ENCODE peak calls at places on chromosomes 13 and 19, in six cellular contexts. V is CD4-positive, alpha-beta T cell; L is neural crest cell; Q is HFF-Myc; S is AG04450; E is mucosa of descending colon. X is an unnamed sample.

GRCh38 chr19:15379996-15380647 is 535 bp upstream of the AKAP8 start:
- DNase-seq in L (peak), E (peak), Q (no peak), S (no peak), V (no peak), X (no peak)

GRCh38 chr13:41383400-41383799 is 72.3 kb downstream of the NAA16 start:
- DNase-seq in E (no peak), L (no peak), Q (no peak), V (no peak), S (no peak), X (no peak)

GRCh38 chr13:110479215-110479545 is 82.3 kb downstream of the RAB20 start:
- DNase-seq in S (no peak), Q (no peak), E (no peak), V (no peak), L (no peak), X (no peak)

GRCh38 chr19:4029247-4029614 is 21.7 kb downstream of the PIAS4 start:
- DNase-seq in Q (no peak), V (no peak), E (no peak), L (no peak), S (no peak), X (no peak)

GRCh38 chr19:3801412-3802096 is 15.4 kb upstream of the MATK start:
- DNase-seq in L (no peak), S (no peak), V (peak), E (peak), Q (no peak), X (no peak)

GRCh38 chr13:27644302-27644701 is 22.6 kb downstream of the POLR1D start:
- DNase-seq in Q (peak), E (no peak), V (no peak), L (no peak), S (peak), X (no peak)

GRCh38 chr13:52652170-52652979 is at the start of gene SUGT1:
- DNase-seq in V (peak), S (peak), Q (peak), E (peak), L (peak), X (peak)

GRCh38 chr13:22285867-22286632 is 615.2 kb downstream of the FGF9 start:
- DNase-seq in Q (no peak), E (no peak), V (no peak), L (no peak), S (no peak), X (no peak)

GRCh38 chr19:39111593-39112199 is 13.9 kb upstream of the PAK4 start:
- DNase-seq in Q (no peak), E (peak), L (no peak), S (no peak), V (no peak), X (no peak)

GRCh38 chr13:92362717-92363116 is 863.9 kb upstream of the GPC6 start:
- DNase-seq in S (no peak), L (no peak), E (no peak), Q (no peak), V (no peak), X (no peak)

GRCh38 chr19:737591-738093 is 13.3 kb upstream of the MISP start:
- DNase-seq in L (peak), V (peak), S (no peak), E (peak), Q (no peak), X (no peak)

GRCh38 chr13:51158923-51159322 is 47.8 kb upstream of the C13orf42 start:
- DNase-seq in V (no peak), L (no peak), E (no peak), S (no peak), Q (no peak), X (no peak)

GRCh38 chr19:16368385-16369305 is 44.0 kb downstream of the KLF2 start:
- DNase-seq in V (peak), E (no peak), L (no peak), Q (no peak), S (no peak), X (no peak)

GRCh38 chr19:51491586-51491985 is 10.0 kb downstream of the SIGLEC12 start:
- DNase-seq in S (no peak), V (no peak), E (no peak), L (no peak), Q (no peak), X (no peak)

GRCh38 chr19:33281296-33281926 is 20.9 kb downstream of the CEBPA start:
- DNase-seq in S (no peak), V (no peak), L (no peak), Q (no peak), E (no peak), X (no peak)

GRCh38 chr19:39363909-39364457 is 21.8 kb downstream of the SAMD4B start:
- DNase-seq in L (no peak), S (no peak), V (no peak), Q (no peak), E (no peak), X (no peak)

GRCh38 chr19:51135004-51135403 is 7.1 kb upstream of the SIGLEC7 start:
- DNase-seq in E (no peak), V (no peak), Q (no peak), L (no peak), S (no peak), X (no peak)

GRCh38 chr19:798415-799075 is 1.3 kb downstream of the PTBP1 start:
- DNase-seq in S (no peak), V (no peak), E (peak), Q (no peak), L (no peak), X (no peak)

GRCh38 chr13:42720116-42720857 is 61.1 kb upstream of the FAM216B start:
- DNase-seq in V (no peak), L (no peak), S (peak), E (peak), Q (peak), X (peak)

GRCh38 chr13:99257291-99257690 is 888 bp downstream of the GPR18 start:
- DNase-seq in Q (no peak), V (no peak), L (no peak), E (no peak), S (no peak), X (no peak)

GRCh38 chr13:74132768-74133656 is 1.2 kb downstream of the KLF12 start:
- DNase-seq in V (peak), Q (no peak), E (peak), S (no peak), L (peak), X (no peak)

GRCh38 chr13:109687559-109688448 is 98.6 kb downstream of the IRS2 start:
- DNase-seq in E (peak), Q (no peak), V (no peak), L (no peak), S (no peak), X (no peak)

GRCh38 chr13:85666356-85666755 is 132.9 kb downstream of the SLITRK6 start:
- DNase-seq in V (no peak), L (no peak), E (no peak), S (no peak), Q (no peak), X (no peak)

GRCh38 chr13:49569993-49570689 is 15.2 kb downstream of the RCBTB1 start:
- DNase-seq in L (no peak), S (no peak), Q (no peak), E (no peak), V (no peak), X (no peak)

GRCh38 chr13:25874907-25875306 is 176.9 kb downstream of the SHISA2 start:
- DNase-seq in S (no peak), E (peak), Q (no peak), V (peak), L (no peak), X (peak)

GRCh38 chr19:42092350-42092749 is 16.4 kb downstream of the ZNF574 start:
- DNase-seq in Q (no peak), E (peak), L (no peak), S (no peak), V (peak), X (no peak)

GRCh38 chr19:55549500-55550320 is 4.4 kb upstream of the SBK3 start:
- DNase-seq in E (peak), Q (no peak), L (peak), S (peak), V (no peak), X (no peak)

GRCh38 chr13:78700121-78700910 is 41.4 kb upstream of the OBI1 start:
- DNase-seq in Q (no peak), S (no peak), E (no peak), V (no peak), L (no peak), X (no peak)

GRCh38 chr19:11784356-11784755 is 14.0 kb upstream of the ZNF491 start:
- DNase-seq in L (no peak), V (no peak), E (no peak), Q (no peak), S (no peak), X (no peak)

GRCh38 chr19:41328157-41328817 is 18.3 kb downstream of the CCDC97 start:
- DNase-seq in V (no peak), E (no peak), Q (no peak), L (no peak), S (no peak), X (peak)

GRCh38 chr13:85091835-85092234 is 707.4 kb downstream of the SLITRK6 start:
- DNase-seq in E (no peak), S (no peak), V (no peak), Q (no peak), L (no peak), X (no peak)

GRCh38 chr13:33459702-33460101 is 174.1 kb upstream of the STARD13 start:
- DNase-seq in E (no peak), Q (no peak), S (no peak), V (no peak), L (no peak), X (no peak)

GRCh38 chr19:4597278-4597974 is 37.9 kb upstream of the SEMA6B start:
- DNase-seq in V (no peak), L (peak), Q (no peak), S (no peak), E (no peak), X (peak)

GRCh38 chr13:41611385-41611784 is 154.0 kb downstream of the RGCC start:
- DNase-seq in V (no peak), E (no peak), Q (no peak), S (no peak), L (no peak), X (no peak)

GRCh38 chr13:101779147-101779546 is 326.7 kb downstream of the ITGBL1 start:
- DNase-seq in L (no peak), E (no peak), V (no peak), Q (no peak), S (no peak), X (no peak)

GRCh38 chr13:80611310-80611709 is 270.4 kb upstream of the SPRY2 start:
- DNase-seq in V (no peak), E (no peak), L (no peak), Q (no peak), S (no peak), X (no peak)

GRCh38 chr19:48210005-48210404 is 39.5 kb downstream of the ZSWIM9 start:
- DNase-seq in E (no peak), V (no peak), Q (no peak), S (no peak), L (no peak), X (no peak)

GRCh38 chr19:13639342-13639929 is 124.9 kb upstream of the MRI1 start:
- DNase-seq in E (no peak), S (no peak), L (no peak), Q (no peak), V (no peak), X (no peak)

GRCh38 chr19:13633109-13633508 is 126.8 kb upstream of the CACNA1A start:
- DNase-seq in L (no peak), Q (peak), V (no peak), S (peak), E (peak), X (no peak)

GRCh38 chr19:13637664-13638063 is 126.7 kb upstream of the MRI1 start:
- DNase-seq in V (no peak), E (no peak), L (no peak), Q (no peak), S (no peak), X (no peak)

GRCh38 chr19:13633522-13633922 is 127.2 kb upstream of the CACNA1A start:
- DNase-seq in L (no peak), S (no peak), V (no peak), E (no peak), Q (no peak), X (no peak)

DNA sequence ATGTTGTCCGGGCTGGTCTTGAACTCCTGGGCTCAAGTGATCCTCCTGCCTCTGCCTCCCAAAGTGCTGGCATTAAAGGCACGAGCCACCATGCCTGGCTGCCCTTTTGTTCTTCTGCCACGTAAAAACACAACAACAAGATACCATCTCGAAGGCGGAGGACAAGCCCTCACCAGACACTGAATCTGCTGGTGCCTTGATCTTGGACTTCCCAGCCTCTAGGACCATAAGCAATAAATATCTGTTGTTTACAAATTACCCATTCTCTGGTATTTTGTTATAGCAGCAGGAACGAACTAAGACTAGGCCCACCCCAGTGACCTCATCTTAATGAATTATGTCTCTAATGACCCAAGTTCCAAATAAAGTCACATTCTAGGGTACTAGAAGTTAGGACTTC is 128.4 kb upstream of the CACNA1A start:
- DNase-seq in V (no peak), Q (no peak), E (no peak), S (no peak), L (no peak), X (no peak)
- TF ChIP-seq CTCF in V (no peak), Q (no peak), E (no peak), S (no peak), L (no peak), X (no peak)

GRCh38 chr19:44552324-44552723 is 22.8 kb upstream of the CEACAM20 start:
- DNase-seq in Q (no peak), E (peak), L (peak), V (no peak), S (no peak), X (peak)
- TF ChIP-seq CTCF in Q (peak), E (no peak), L (peak), V (no peak), S (peak), X (peak)

GRCh38 chr19:29745253-29745652 is 30.2 kb upstream of the C19orf12 start:
- DNase-seq in S (no peak), L (no peak), Q (no peak), V (no peak), E (no peak), X (no peak)
- TF ChIP-seq CTCF in S (peak), L (no peak), Q (peak), V (no peak), E (no peak), X (peak)

GRCh38 chr19:19399733-19400438 is 5.6 kb upstream of the GATAD2A start:
- DNase-seq in E (no peak), S (no peak), L (no peak), V (no peak), Q (peak), X (no peak)
- TF ChIP-seq CTCF in E (no peak), S (no peak), L (no peak), V (no peak), Q (no peak), X (no peak)

GRCh38 chr19:31214086-31214485 is 135.2 kb downstream of the TSHZ3 start:
- DNase-seq in S (peak), V (peak), Q (peak), L (no peak), E (peak), X (peak)
- TF ChIP-seq CTCF in S (no peak), V (no peak), Q (no peak), L (no peak), E (no peak), X (no peak)

DNA sequence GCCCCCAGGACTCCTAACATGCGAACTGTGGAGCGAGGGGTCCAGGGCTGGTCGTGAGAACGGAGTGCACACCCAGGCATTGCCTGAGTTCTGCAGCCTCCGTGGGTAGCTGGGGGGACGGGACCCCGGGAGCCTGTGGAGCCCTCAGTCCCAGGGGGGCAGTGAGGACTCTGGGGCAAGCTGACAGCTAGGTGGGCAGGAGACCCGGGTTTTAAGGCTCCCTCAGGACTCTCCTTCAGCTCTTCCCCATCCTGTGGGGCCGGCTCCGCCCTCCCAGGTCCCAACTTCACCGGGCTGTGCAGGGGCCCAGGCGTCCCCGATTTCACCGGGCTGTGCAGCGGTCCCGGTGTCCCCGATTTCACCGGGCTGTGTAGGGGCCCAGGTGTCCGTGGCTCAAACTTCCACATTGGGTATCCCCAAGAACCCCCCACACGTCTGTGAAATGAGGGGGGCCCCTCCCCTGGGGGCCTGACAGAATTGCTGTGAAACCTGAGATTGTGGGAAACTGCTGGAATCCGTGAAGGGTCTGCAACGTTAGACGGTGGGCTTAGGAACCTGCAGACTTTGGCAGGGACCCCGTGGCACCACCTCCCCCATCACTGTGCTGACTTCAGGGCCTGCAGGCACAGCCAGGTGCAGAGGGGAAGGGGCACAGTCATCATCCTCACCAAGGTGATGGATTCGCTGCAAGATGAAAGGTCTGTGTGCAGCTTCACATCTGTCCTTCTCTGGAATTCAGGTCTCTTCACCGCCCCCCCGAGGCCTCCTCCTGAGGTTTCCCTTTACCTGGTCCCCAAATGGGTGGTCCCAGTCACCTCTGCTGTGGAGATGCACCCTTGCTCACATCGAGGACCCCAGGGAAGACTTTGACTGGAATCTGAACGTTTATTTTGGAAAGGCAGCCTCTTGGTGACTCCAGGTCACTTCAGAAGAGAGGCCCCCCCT is 73.2 kb upstream of the MCF2L start:
- DNase-seq in V (no peak), S (no peak), E (no peak), Q (no peak), L (no peak), X (peak)
- TF ChIP-seq CTCF in V (no peak), S (no peak), E (no peak), Q (no peak), L (no peak), X (no peak)

GRCh38 chr19:10655457-10656312 is 1.5 kb downstream of the ILF3 start:
- DNase-seq in Q (no peak), S (no peak), V (no peak), E (peak), L (no peak), X (no peak)
- TF ChIP-seq CTCF in Q (no peak), S (no peak), V (no peak), E (no peak), L (no peak), X (no peak)

DNA sequence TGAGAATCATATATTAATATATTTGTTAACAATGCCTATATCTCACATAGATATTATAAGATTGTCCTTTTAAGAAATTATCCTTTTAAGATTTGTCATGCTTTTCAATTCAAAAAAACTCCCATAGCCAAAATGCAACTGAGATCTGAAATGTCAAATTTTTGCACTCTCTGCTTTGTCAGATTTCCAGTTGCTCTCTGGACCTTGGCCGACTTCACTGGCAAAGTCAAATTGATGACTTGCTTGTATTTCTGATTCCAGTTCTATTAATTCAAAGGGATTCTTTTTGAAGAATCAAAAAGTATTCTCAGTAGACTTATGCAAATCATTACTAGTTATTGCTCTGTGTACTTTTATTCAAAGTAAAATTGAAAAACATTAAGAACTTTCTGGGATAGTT is 101.2 kb upstream of the SCEL start:
- DNase-seq in S (no peak), L (no peak), Q (no peak), V (no peak), E (no peak), X (no peak)
- TF ChIP-seq CTCF in S (no peak), L (no peak), Q (no peak), V (no peak), E (no peak), X (no peak)

GRCh38 chr13:66222127-66222526 is 1008.0 kb downstream of the PCDH9 start:
- DNase-seq in E (no peak), V (no peak), S (no peak), Q (no peak), L (no peak), X (no peak)

GRCh38 chr13:66219493-66219892 is 1010.6 kb downstream of the PCDH9 start:
- DNase-seq in V (no peak), L (no peak), S (no peak), Q (no peak), E (no peak), X (no peak)

GRCh38 chr13:66225071-66225470 is 1005.1 kb downstream of the PCDH9 start:
- DNase-seq in V (no peak), S (no peak), L (no peak), E (no peak), Q (no peak), X (no peak)

GRCh38 chr13:66224644-66225043 is 1005.5 kb downstream of the PCDH9 start:
- DNase-seq in L (no peak), E (no peak), V (no peak), Q (no peak), S (no peak), X (no peak)

GRCh38 chr13:66222926-66223325 is 1007.2 kb downstream of the PCDH9 start:
- DNase-seq in Q (no peak), E (no peak), S (no peak), L (no peak), V (no peak), X (no peak)
- TF ChIP-seq CTCF in Q (no peak), E (no peak), S (no peak), L (no peak), V (no peak), X (no peak)

X was measured in CD14-positive monocyte.